ENCODE peak calls at places on chromosomes 11 and 22, in eight cellular contexts. F is prostate gland, D is A549, E is kidney, U is ovary, A is spleen, L is tibial artery, K is fibroblast of lung. W is an unnamed sample.

GRCh38 chr22:27090595-27090994 is 433.2 kb downstream of the MIAT start:
- DNase-seq in K (no peak), F (no peak), L (no peak), U (no peak), D (no peak), A (no peak), E (no peak), W (no peak)

GRCh38 chr11:36289226-36289852 is at the start of gene COMMD9:
- DNase-seq in A (peak; percentile 99), E (peak; percentile 98), F (peak; percentile 95), L (peak; percentile 95), K (peak; percentile 91), U (peak; percentile 91), D (peak; percentile 94), W (peak; percentile 86)

GRCh38 chr11:61528114-61528513 is 19.6 kb downstream of the LRRC10B start:
- DNase-seq in D (no peak), A (no peak), L (no peak), F (no peak), E (no peak), U (no peak), K (no peak), W (no peak)

GRCh38 chr22:49960967-49961600 is 512 bp downstream of the PIM3 start:
- DNase-seq in A (peak; percentile 93), D (no peak), L (no peak), U (peak; percentile 68), E (peak; percentile 88), K (peak; percentile 61), F (peak; percentile 33), W (peak; percentile 76)

GRCh38 chr11:119916568-119916967 is 187.6 kb upstream of the NECTIN1 start:
- DNase-seq in U (no peak), K (no peak), L (no peak), A (peak; percentile 20), E (no peak), D (no peak), F (no peak), W (no peak)

GRCh38 chr11:40924915-40925314 is 534.5 kb downstream of the LRRC4C start:
- DNase-seq in U (no peak), E (no peak), D (no peak), K (no peak), F (no peak), A (no peak), L (no peak), W (no peak)

GRCh38 chr22:37021710-37022482 is 2.4 kb downstream of the MPST start:
- DNase-seq in U (no peak), A (peak; percentile 89), D (no peak), K (peak; percentile 25), E (peak; percentile 59), F (no peak), L (no peak), W (no peak)

GRCh38 chr22:25551396-25551795 is 13.1 kb upstream of the GRK3 start:
- DNase-seq in A (no peak), F (no peak), D (no peak), E (no peak), L (no peak), K (peak; percentile 85), U (no peak), W (no peak)

GRCh38 chr11:45168366-45169130 is 22.1 kb downstream of the PRDM11 start:
- DNase-seq in K (no peak), L (no peak), U (no peak), A (peak; percentile 48), D (no peak), E (no peak), F (no peak), W (no peak)

GRCh38 chr11:127000991-127001390 is 421 bp upstream of the KIRREL3 start:
- DNase-seq in A (no peak), D (no peak), L (no peak), E (no peak), F (no peak), U (no peak), K (peak; percentile 44), W (no peak)

GRCh38 chr11:127006311-127006710 is 5.7 kb upstream of the KIRREL3 start:
- DNase-seq in E (no peak), A (no peak), U (no peak), D (no peak), K (peak; percentile 69), F (no peak), L (no peak), W (no peak)

GRCh38 chr11:127000291-127000968 is at the start of gene KIRREL3:
- DNase-seq in L (no peak), F (no peak), K (peak; percentile 48), E (peak; percentile 64), U (no peak), A (no peak), D (peak; percentile 58), W (no peak)

GRCh38 chr11:127002669-127003259 is 2.2 kb upstream of the KIRREL3 start:
- DNase-seq in L (no peak), K (no peak), D (no peak), A (no peak), U (no peak), F (no peak), E (no peak), W (no peak)

DNA sequence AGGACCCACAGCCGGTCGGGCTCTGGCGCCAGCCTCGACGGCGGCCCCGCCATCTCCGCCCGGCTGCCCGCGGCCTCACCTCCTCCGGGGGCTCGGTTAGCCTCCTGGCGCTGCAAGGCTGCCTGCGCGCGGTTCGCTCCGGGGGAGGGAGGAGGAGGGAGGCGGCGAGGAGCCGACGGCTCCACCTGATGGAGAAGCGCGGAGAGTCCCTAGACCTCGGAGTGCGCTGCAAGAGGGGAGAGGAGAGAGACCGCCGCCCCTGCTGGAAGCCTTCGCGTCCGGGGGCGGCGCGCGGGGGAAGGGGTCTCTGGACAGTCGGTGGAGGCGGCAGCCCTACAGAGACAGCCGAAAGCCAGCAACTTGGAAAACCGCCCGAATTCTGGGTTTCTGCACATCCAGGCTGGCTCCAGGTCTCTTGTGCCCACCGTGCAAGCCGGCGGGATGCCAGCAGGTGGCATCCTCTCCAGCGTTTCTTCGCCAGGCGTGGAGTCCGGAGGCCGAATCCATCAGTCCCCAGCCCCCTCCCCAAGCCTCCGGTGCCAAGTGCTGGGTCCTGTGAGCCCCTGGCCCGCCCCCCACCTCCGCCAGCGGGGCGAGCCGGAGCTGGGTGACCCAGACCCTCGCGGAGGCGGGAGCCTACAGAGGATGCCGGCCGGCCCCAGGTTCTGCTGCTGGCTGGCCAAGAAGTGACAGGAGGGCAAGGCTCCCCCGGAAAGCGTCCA is 2.9 kb upstream of the KIRREL3 start:
- DNase-seq in U (no peak), K (peak; percentile 72), L (no peak), D (peak; percentile 69), E (peak; percentile 70), A (no peak), F (no peak), W (no peak)
- TF ChIP-seq CTCF in U (no peak), K (peak; percentile 32), L (no peak), D (peak; percentile 73), E (no peak), A (no peak), F (no peak), W (no peak)

GRCh38 chr11:3158131-3158591 is 6.9 kb downstream of the OSBPL5 start:
- DNase-seq in K (no peak), D (no peak), E (peak; percentile 66), A (peak; percentile 65), L (peak; percentile 19), U (peak; percentile 20), F (no peak), W (no peak)

GRCh38 chr11:3160252-3161031 is 4.7 kb downstream of the OSBPL5 start:
- DNase-seq in F (peak; percentile 74), K (peak; percentile 92), D (no peak), U (peak; percentile 88), A (peak; percentile 88), E (peak; percentile 97), L (peak; percentile 95), W (peak; percentile 95)

GRCh38 chr11:3157381-3158130 is 7.6 kb downstream of the OSBPL5 start:
- DNase-seq in K (peak; percentile 17), L (peak; percentile 20), F (peak; percentile 62), U (peak; percentile 24), D (no peak), A (peak; percentile 80), E (peak; percentile 87), W (no peak)

GRCh38 chr11:3159296-3160190 is 5.6 kb downstream of the OSBPL5 start:
- DNase-seq in L (peak; percentile 79), K (no peak), E (peak; percentile 92), D (no peak), F (peak; percentile 76), A (peak; percentile 69), U (peak; percentile 69), W (no peak)

DNA sequence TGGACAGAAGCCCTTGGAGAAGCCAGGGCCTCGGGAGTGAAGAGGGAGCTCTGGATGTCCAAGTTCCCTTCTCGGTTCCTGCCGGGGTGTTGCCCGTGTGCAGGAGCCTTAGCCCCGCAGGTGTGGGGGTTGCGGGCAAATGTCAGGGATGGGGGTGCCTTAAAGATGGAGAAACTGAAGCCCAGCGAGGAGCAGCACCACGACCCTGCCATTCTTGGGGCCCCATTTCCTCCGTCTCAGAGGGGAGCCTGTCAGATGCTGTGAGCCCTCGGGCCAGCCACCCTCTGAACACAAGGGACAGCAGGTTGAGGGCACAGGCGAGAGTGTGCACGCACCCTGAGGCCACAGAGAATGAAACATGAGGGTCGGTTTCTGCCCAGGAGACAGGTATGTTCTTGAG is 6.3 kb downstream of the OSBPL5 start:
- DNase-seq in A (peak; percentile 55), U (no peak), L (peak; percentile 18), K (no peak), F (no peak), E (peak; percentile 66), D (no peak), W (no peak)
- H3K4me1 ChIP-seq in A (peaks cover 25% of the 10 kb centered on the region), U (peaks cover 27% of the 10 kb centered on the region), L (peaks cover 22% of the 10 kb centered on the region), K (peaks cover 60% of the 10 kb centered on the region), F (peaks cover 19% of the 10 kb centered on the region), E (peaks cover 48% of the 10 kb centered on the region), D (peaks cover 8% of the 10 kb centered on the region), W (peaks cover 73% of the 10 kb centered on the region)

DNA sequence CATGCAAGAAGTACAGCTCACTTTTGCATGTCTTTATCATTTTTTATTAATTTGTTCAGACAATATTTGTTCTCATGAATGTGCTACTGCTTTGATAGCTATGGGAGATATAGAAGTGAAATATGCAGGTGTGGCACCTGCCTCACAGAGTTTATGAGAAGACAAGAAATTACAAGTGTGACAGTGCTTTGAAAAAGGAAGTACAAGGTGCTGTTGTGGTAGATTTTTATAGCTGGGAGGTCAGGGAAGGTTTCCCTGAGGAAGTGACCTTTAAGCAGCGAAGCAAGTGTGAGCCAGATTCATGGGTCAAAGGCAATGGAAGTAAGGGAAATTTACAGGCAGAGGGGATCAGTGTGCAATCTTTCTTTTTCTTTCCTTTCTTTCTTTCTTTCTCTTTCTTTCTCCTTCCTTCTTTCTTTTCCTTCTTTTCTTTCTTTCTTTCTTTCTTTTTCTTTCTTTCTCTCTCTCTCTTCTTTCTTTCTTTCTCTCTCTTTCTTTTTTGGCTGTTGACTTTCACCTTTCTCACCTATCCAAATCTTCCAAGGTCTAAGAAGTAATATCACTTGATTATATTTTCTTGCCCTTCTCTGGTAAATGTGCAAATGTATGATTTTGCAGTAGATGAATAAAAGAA is 6.4 kb upstream of the BMAL1 start:
- DNase-seq in F (no peak), D (no peak), L (no peak), E (no peak), K (no peak), U (no peak), A (no peak), W (no peak)
- TF ChIP-seq CTCF in F (no peak), D (no peak), L (no peak), E (no peak), K (no peak), U (no peak), A (no peak), W (no peak)

DNA sequence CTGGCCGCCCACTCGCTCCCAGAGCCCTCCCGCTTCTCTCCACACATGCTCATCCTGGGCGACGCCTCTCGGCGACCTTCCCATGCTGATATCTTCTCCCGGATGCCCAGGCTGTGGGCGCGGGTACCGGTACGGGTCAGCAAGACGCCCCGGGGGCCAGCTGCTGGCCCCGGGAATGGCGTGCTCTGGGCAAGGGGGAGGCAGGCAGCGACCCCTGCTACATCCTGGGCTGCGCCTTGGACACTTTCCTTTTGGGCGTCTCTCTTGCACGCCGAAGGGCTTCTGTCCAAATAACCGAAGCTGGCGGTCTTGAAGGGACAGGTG is 48.1 kb downstream of the RPL27A start:
- DNase-seq in U (no peak), K (no peak), F (no peak), L (no peak), D (no peak), E (no peak), A (no peak), W (no peak)
- H3K4me1 ChIP-seq in U (peaks cover 36% of the 10 kb centered on the region), K (peaks cover 34% of the 10 kb centered on the region), F (peaks cover 7% of the 10 kb centered on the region), L (peaks cover 5% of the 10 kb centered on the region), D (peaks cover 26% of the 10 kb centered on the region), E (peaks cover 9% of the 10 kb centered on the region), A (peaks cover 30% of the 10 kb centered on the region), W (peaks cover 24% of the 10 kb centered on the region)

W was measured in ascending aorta.